ENCODE peak calls at places on chromosomes 5 and 9, in four cellular contexts. Y is GM12878, J is K562, U is SK-N-SH. V is an unnamed sample.

GRCh38 chr9:18437315-18438200 is 36.4 kb upstream of the ADAMTSL1 start:
- DNase-seq in Y (no peak), J (no peak), U (peak), V (no peak)

GRCh38 chr5:14270212-14270702 is 127.1 kb downstream of the TRIO start:
- DNase-seq in Y (no peak), J (peak), U (peak), V (no peak)

GRCh38 chr9:76374702-76375543 is 19.3 kb downstream of the RFK start:
- DNase-seq in Y (no peak), J (peak), U (no peak), V (no peak)

GRCh38 chr9:121222524-121223171 is 21.0 kb upstream of the RAB14 start:
- DNase-seq in Y (no peak), J (peak), U (peak), V (no peak)

GRCh38 chr5:27906911-27907590 is 868.7 kb upstream of the CDH9 start:
- DNase-seq in Y (no peak), J (no peak), U (no peak), V (no peak)

GRCh38 chr9:129656795-129657390 is 8.6 kb upstream of the PRRX2 start:
- DNase-seq in Y (no peak), J (no peak), U (no peak), V (no peak)

GRCh38 chr9:107807183-107807582 is 317.6 kb upstream of the KLF4 start:
- DNase-seq in Y (no peak), J (no peak), U (no peak), V (no peak)

GRCh38 chr9:18821794-18822193 is 211.2 kb downstream of the SAXO1 start:
- DNase-seq in Y (no peak), J (no peak), U (no peak), V (no peak)

GRCh38 chr9:33167949-33168535 is 906 bp upstream of the B4GALT1 start:
- DNase-seq in Y (no peak), J (peak), U (no peak), V (no peak)

GRCh38 chr9:13790055-13790454 is 510.6 kb upstream of the MPDZ start:
- DNase-seq in Y (no peak), J (no peak), U (no peak), V (no peak)

GRCh38 chr9:113709721-113710120 is 166.4 kb upstream of the ZNF618 start:
- DNase-seq in Y (no peak), J (no peak), U (no peak), V (peak)

GRCh38 chr9:116837038-116837998 is 150.2 kb downstream of the TRIM32 start:
- DNase-seq in Y (no peak), J (no peak), U (no peak), V (no peak)

GRCh38 chr9:114218264-114219120 is 63.2 kb downstream of the COL27A1 start:
- DNase-seq in Y (no peak), J (no peak), U (no peak), V (no peak)

GRCh38 chr9:109163194-109163593 is 3.9 kb downstream of the FRRS1L start:
- DNase-seq in Y (no peak), J (no peak), U (no peak), V (no peak)

GRCh38 chr9:89690334-89690912 is 85.6 kb downstream of the GADD45G start:
- DNase-seq in Y (peak), J (no peak), U (no peak), V (no peak)

GRCh38 chr9:87290241-87290700 is 207.4 kb upstream of the DAPK1 start:
- DNase-seq in Y (no peak), J (no peak), U (no peak), V (no peak)

GRCh38 chr5:95760291-95761191 is 29.4 kb downstream of the RHOBTB3 start:
- DNase-seq in Y (peak), J (no peak), U (no peak), V (no peak)

GRCh38 chr9:114898741-114899140 is 31.6 kb downstream of the TNFSF8 start:
- DNase-seq in Y (no peak), J (no peak), U (no peak), V (no peak)

GRCh38 chr5:139843991-139844390 is 48.4 kb downstream of the PSD2 start:
- DNase-seq in Y (peak), J (no peak), U (no peak), V (no peak)

GRCh38 chr5:151570512-151571269 is 20.4 kb downstream of the FAT2 start:
- DNase-seq in Y (no peak), J (no peak), U (no peak), V (peak)

GRCh38 chr5:151570058-151570457 is 21.1 kb downstream of the FAT2 start:
- DNase-seq in Y (no peak), J (no peak), U (no peak), V (no peak)

GRCh38 chr5:151569132-151570046 is 21.7 kb downstream of the FAT2 start:
- DNase-seq in Y (peak), J (no peak), U (no peak), V (no peak)

GRCh38 chr5:151572657-151573368 is 18.3 kb downstream of the FAT2 start:
- DNase-seq in Y (no peak), J (no peak), U (no peak), V (no peak)

DNA sequence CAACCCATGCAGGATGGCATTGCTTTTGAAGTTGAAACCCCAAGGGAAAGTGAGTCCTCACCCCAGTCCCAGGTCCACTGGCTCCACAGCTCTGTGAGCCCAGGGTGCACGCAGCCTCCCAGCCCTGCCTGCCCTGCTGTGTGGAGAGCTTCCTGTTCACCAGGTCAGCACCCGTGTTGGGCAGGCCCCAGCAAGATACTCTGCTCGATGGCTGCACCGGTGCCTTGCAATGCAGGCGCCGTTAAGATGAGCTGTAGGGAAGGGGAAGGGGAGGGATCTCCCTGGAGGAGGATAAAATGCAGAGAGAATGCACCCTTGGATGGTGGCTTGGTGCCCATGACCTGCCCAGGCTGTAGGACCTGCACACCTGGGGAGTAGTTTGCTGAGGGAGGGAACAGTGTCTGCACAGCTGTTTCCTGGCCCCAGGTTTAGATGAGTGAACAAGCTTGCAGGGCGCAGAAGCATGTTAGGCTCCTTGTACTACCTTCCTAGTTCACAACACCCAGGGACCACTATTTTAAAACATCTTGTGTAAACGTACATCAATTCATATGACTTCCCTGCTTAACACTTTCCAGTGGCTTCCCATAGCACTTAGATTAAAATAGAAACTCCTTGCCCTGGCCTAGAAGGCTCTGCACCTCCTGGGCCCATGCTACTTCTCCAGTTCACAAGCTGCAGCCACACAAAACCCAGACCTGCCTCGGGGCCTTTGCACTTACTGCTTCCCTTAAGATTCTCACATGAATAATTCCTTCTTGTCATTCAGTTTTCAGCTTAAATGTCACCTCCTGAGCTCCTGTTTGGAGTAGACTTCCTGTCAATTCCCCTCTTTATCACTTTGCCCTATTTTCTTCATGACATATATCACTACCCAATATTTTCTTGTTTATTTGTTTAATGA is 19.6 kb downstream of the FAT2 start:
- DNase-seq in Y (no peak), J (no peak), U (no peak), V (no peak)
- TF ChIP-seq NRF1 in Y (no peak), J (no peak), U (no peak), V (no peak)

DNA sequence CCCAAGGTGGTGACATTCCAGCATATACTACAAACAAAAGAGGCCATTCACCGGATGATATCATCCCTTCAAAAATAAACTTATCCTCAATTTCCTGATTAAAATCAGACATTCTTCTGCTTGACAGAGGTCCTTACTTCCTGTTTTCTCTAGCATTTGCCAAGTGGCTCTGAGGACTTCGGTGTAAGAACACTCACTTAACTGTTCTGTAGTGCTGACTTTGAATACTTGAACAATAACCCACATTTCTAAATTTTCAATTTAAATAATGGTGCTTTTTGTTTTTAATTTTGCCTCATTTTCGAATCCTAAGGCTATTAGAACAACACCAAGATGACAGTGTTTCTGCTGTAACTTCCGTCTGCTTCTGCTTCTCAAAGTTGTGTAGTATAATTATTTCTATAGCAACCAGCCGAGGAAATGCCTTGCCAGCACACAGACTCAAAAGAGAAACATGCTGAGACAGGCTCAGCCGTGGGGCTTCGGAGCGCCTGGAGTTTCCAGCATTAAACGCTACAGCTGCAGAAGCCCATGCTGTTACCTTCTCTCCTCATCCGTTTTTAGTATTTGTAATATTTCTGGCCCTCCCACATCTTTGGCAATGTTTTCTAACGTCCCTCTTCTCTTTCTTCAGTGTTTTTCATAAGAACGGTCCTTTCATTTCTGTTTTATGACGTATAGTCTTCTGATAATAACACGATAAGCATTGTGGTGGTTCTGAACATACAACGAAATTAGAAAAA is 19.5 kb upstream of the ANXA1 start:
- DNase-seq in Y (peak), J (no peak), U (peak), V (no peak)
- TF ChIP-seq NRF1 in Y (no peak), J (no peak), U (no peak), V (no peak)

DNA sequence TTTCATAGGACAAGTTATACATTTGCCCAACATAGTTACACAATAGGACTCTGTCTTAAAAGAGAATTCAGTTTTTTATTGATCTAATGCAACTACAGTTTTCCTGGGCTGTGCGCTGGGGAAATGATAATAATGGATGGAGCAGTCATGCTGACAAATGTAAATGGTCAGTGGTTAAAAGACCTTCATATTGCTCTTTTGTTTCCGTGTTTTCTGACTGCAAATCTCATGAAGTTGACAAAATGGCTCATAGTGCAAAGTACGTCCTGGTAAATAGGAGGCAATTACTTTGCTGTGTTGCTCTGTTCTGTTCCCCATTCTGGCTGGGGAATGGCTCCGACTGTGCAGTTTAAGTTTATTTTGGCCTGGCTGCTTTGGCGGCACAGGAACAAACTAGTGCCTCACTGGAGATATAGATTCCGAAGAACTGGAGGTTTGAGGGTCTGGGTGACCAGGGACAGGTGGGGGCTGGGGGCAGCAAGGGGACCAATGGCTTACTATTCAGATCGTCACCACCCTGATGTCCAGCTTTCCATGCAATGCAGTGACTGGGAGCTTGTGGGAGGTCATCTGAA is 54.3 kb downstream of the PTTG1 start:
- DNase-seq in Y (no peak), J (no peak), U (no peak), V (no peak)
- TF ChIP-seq NRF1 in Y (no peak), J (no peak), U (no peak), V (no peak)

DNA sequence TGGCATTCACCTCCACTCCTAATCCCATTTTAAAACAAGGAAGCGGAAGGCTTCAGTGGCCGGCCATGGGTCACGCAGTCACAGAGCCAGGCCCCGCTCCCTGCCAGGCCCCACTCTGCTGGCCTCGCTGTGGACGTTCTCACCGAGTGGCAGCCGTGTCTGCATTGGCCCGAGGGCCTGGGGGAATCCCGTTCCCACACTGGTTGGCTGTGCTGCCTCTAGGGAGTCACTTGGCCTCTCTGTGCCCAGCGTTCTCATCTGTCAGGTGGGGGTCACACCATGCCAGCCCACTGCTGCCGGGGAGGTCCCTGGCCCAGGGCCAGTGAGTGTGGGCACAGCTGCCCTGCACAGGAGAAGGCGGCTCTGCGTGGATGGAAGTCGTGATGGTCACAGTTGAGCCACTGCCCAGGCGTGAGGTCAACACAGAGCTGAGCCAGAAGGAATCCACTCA is 13.4 kb upstream of the SLC9A3 start:
- DNase-seq in Y (no peak), J (no peak), U (no peak), V (no peak)
- TF ChIP-seq NRF1 in Y (no peak), J (no peak), U (no peak), V (no peak)

GRCh38 chr5:135810188-135810943 is 24.1 kb upstream of the SLC25A48 start:
- DNase-seq in Y (no peak), J (no peak), U (no peak), V (no peak)

GRCh38 chr5:135813758-135814157 is 20.7 kb upstream of the SLC25A48 start:
- DNase-seq in Y (no peak), J (no peak), U (no peak), V (no peak)

GRCh38 chr5:135811007-135811406 is 23.5 kb upstream of the SLC25A48 start:
- DNase-seq in Y (no peak), J (no peak), U (no peak), V (no peak)

GRCh38 chr5:135814254-135814653 is 20.2 kb upstream of the SLC25A48 start:
- DNase-seq in Y (no peak), J (no peak), U (no peak), V (no peak)
- TF ChIP-seq NRF1 in Y (no peak), J (no peak), U (no peak), V (no peak)

GRCh38 chr5:90680831-90681420 is 122.3 kb downstream of the ADGRV1 start:
- DNase-seq in Y (no peak), J (no peak), U (no peak), V (no peak)

GRCh38 chr5:90685425-90686022 is 126.9 kb downstream of the ADGRV1 start:
- DNase-seq in Y (no peak), J (no peak), U (no peak), V (no peak)

DNA sequence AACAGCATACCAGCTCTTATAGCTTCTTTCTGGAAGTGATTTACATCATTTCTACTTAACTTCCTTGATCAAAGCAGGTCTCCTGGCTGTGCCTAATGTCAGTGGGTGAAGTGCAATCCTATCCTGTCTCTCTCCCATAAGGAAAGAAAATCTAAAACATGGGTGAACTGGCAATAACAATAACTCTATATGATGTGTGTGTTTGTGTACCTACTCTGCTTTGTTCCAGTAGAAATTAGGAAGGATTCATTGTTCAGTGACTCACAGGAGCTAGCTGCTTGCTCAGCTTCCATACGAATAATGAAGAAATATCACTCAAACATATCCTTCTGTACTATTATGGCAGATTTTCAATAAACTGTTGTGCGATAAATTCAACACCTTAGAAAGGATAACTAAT is 123.7 kb downstream of the ADGRV1 start:
- DNase-seq in Y (no peak), J (no peak), U (no peak), V (no peak)
- TF ChIP-seq NRF1 in Y (no peak), J (no peak), U (no peak), V (no peak)

GRCh38 chr9:908806-909205 is 67.3 kb downstream of the DMRT1 start:
- DNase-seq in Y (no peak), J (no peak), U (no peak), V (peak)

GRCh38 chr9:912776-913175 is 63.7 kb upstream of the DMRT3 start:
- DNase-seq in Y (no peak), J (no peak), U (no peak), V (no peak)

DNA sequence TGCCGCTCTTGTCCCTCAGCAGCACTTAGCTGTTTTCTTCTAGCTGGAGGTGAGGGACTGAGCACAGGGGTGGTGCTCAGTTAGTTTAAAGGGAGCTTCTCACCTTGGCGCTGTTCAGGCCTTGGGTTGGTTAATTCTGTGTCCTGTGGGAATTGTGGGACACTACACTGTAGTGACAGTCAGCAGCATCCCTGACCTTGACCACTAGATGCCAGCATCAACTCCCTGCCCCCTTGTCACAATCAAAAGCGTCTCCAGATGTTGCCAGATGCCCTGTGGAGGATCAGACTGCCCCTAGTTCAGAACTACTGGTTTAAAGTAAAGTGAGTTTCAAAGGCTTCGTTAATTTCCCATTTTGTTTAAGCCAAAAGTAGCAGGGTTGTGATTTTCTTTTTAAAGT is 65.5 kb upstream of the DMRT3 start:
- DNase-seq in Y (no peak), J (no peak), U (peak), V (peak)
- TF ChIP-seq NRF1 in Y (no peak), J (no peak), U (no peak), V (no peak)

DNA sequence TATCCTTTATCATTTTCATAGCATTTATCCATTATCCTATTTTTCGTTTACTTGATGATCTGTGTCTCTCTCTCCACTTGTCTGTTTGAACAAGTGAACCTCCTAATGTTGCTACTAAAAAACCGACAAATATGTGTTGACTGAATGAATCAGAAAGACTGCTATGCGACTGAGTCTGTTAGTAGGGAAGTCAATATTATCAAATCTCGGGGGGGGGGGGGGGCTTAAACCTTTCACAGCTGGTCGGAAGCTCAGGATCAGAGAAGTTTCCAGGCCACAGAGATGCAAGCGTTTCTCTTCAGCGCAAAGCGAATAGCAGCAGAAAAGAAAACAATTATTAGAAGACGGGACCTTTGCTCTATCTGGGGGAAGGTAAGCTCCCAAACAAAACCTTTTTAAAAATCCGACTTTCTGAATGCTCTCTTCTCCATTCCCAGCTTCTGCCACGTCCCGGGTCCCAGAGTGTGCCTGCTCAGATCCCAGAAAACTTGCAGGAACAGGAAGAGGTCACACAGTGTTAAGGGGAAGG is 412 bp downstream of the RIOK2 start:
- DNase-seq in Y (no peak), J (peak), U (peak), V (no peak)
- TF ChIP-seq NRF1 in Y (no peak), J (no peak), U (no peak), V (no peak)

DNA sequence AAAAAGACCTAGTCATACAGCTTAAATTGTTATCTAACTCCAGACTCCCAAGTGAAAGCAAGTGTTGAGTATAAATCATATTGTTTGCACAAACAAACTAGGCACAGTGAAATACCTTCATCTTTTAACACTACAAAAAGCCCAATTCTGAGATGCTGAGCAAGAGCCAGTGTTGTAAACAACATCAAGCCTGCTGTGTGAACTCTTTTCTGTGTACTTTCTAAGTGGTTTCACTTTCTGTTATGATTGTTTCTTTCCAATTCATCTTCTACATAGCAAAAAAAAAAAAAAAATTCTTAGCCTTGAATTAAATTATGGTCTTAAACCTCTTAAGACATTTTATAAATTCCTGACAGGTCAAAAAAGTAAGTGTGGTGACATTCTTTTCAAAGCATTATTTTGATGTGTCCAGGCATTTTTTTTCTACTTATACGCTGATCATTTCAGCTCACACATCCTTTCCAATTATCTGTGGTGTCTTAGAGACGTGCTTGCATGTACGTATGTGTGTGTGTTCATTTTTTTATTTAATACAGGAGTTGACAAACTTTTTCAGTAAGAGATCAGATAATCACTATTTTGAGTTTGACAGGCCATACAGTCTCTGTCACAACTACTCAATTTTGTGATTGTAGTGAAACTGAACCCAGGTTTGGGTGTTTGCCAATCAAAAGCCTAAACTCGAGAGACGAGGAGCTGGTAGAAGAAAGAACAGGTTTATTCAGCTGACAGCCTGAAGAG is 556.1 kb downstream of the CDH9 start:
- DNase-seq in Y (no peak), J (no peak), U (no peak), V (no peak)
- TF ChIP-seq NRF1 in Y (no peak), J (no peak), U (no peak), V (no peak)